ENCODE peak calls at places on chromosome 12, in four cellular contexts. Z is stimulated activated CD4-positive, alpha-beta T cell treated with anti-CD3 and anti-CD28 coated beads, TNF-alpha, amount 100 ng/mL, for 1 hour; W is dorsolateral prefrontal cortex; A is DMS153. N is an unnamed sample.

GRCh38 chr12:52056801-52057613 is 5.8 kb downstream of the NR4A1 start:
- DNase-seq in A (no peak), Z (peak), W (no peak), N (no peak)

GRCh38 chr12:60398547-60398946 is 802.7 kb downstream of the SLC16A7 start:
- DNase-seq in Z (no peak), A (no peak), W (no peak), N (no peak)

GRCh38 chr12:57152408-57153038 is 5.1 kb upstream of the LRP1-AS start:
- DNase-seq in A (no peak), Z (no peak), W (no peak), N (no peak)

GRCh38 chr12:75984577-75985182 is 46.9 kb downstream of the PHLDA1 start:
- DNase-seq in Z (no peak), W (no peak), A (no peak), N (no peak)

GRCh38 chr12:11793896-11794295 is 144.4 kb downstream of the ETV6 start:
- DNase-seq in W (no peak), A (no peak), Z (no peak), N (no peak)

GRCh38 chr12:51326762-51327439 is 2.9 kb upstream of the BIN2 start:
- DNase-seq in Z (no peak), W (no peak), A (no peak), N (no peak)

GRCh38 chr12:30047499-30048262 is 263.9 kb upstream of the TMTC1 start:
- DNase-seq in Z (no peak), A (no peak), W (no peak), N (no peak)

GRCh38 chr12:31853977-31854376 is 105.2 kb upstream of the RESF1 start:
- DNase-seq in W (no peak), Z (no peak), A (no peak), N (no peak)

GRCh38 chr12:9588749-9589148 is 19.0 kb downstream of the KLRB1 start:
- DNase-seq in W (no peak), Z (no peak), A (no peak), N (no peak)

GRCh38 chr12:118327381-118327780 is 45.3 kb downstream of the TAOK3 start:
- DNase-seq in W (no peak), Z (no peak), A (no peak), N (no peak)

GRCh38 chr12:26226629-26227375 is 31.4 kb downstream of the SSPN start:
- DNase-seq in A (peak), W (peak), Z (no peak), N (no peak)

GRCh38 chr12:111160350-111161142 is 208.3 kb downstream of the PHETA1 start:
- DNase-seq in W (no peak), A (no peak), Z (no peak), N (no peak)

GRCh38 chr12:52396656-52397055 is 9.5 kb downstream of the KRT82 start:
- DNase-seq in A (no peak), W (no peak), Z (no peak), N (no peak)

GRCh38 chr12:2614341-2614740 is 180.4 kb upstream of the FKBP4 start:
- DNase-seq in Z (no peak), W (no peak), A (no peak), N (no peak)

GRCh38 chr12:77130193-77130592 is 64.8 kb upstream of the E2F7 start:
- DNase-seq in W (no peak), A (no peak), Z (no peak), N (no peak)

GRCh38 chr12:92108651-92109050 is 37.0 kb downstream of the BTG1 start:
- DNase-seq in W (no peak), A (no peak), Z (no peak), N (no peak)

GRCh38 chr12:54173066-54173726 is 15.6 kb downstream of the SMUG1 start:
- DNase-seq in A (no peak), W (peak), Z (no peak), N (peak)

GRCh38 chr12:78035913-78036658 is 205.4 kb downstream of the NAV3 start:
- DNase-seq in W (no peak), A (peak), Z (no peak), N (no peak)

GRCh38 chr12:62873826-62874448 is 61.0 kb downstream of the PPM1H start:
- DNase-seq in Z (no peak), W (no peak), A (no peak), N (no peak)

GRCh38 chr12:14554281-14555008 is 13.2 kb downstream of the PLBD1 start:
- DNase-seq in Z (no peak), W (peak), A (peak), N (no peak)

GRCh38 chr12:125314051-125314882 is 249.0 kb downstream of the AACS start:
- DNase-seq in Z (no peak), A (no peak), W (no peak), N (no peak)

GRCh38 chr12:8445731-8446130 is 10.0 kb upstream of the CLEC6A start:
- DNase-seq in Z (no peak), A (no peak), W (no peak), N (no peak)

GRCh38 chr12:132840536-132840935 is 11.9 kb upstream of the GOLGA3 start:
- DNase-seq in A (no peak), W (no peak), Z (no peak), N (no peak)

GRCh38 chr12:78865297-78865955 is 852 bp downstream of the SYT1 start:
- DNase-seq in W (peak), Z (no peak), A (no peak), N (no peak)

GRCh38 chr12:15256760-15257159 is 35.5 kb upstream of the RERG start:
- DNase-seq in A (no peak), W (no peak), Z (no peak), N (no peak)

GRCh38 chr12:51994539-51994820 is 12.3 kb upstream of the TAMALIN start:
- DNase-seq in W (no peak), A (no peak), Z (no peak), N (no peak)

GRCh38 chr12:6827437-6827894 is 741 bp upstream of the P3H3 start:
- DNase-seq in W (peak), Z (no peak), A (peak), N (peak)

GRCh38 chr12:10213168-10214130 is 772 bp downstream of the GABARAPL1 start:
- DNase-seq in W (peak), Z (peak), A (no peak), N (no peak)

N was measured in NCI-H1048.